ENCODE peak calls at places on chromosome 20, in seven cellular contexts. Z, L, K, Y, X, Q and M are unnamed samples.

GRCh38 chr20:5947276-5947675 is 3.1 kb downstream of the TRMT6 start:
- DNase-seq in Z (no peak), L (no peak), K (no peak), Y (no peak), X (no peak), Q (peak), M (peak)

GRCh38 chr20:8454137-8454712 is 322.2 kb downstream of the PLCB1 start:
- DNase-seq in Z (peak), L (no peak), K (peak), Y (no peak), X (no peak), Q (no peak), M (peak)

GRCh38 chr20:46021361-46022359 is 7.4 kb upstream of the SLC12A5 start:
- DNase-seq in Z (no peak), L (peak), K (peak), Y (no peak), X (no peak), Q (no peak), M (peak)

GRCh38 chr20:54044156-54044555 is 26.2 kb downstream of the BCAS1 start:
- DNase-seq in Z (peak), L (no peak), K (peak), Y (no peak), X (no peak), Q (no peak), M (peak)

GRCh38 chr20:38590682-38591483 is 9.9 kb downstream of the ADIG start:
- DNase-seq in Z (no peak), L (no peak), K (no peak), Y (no peak), X (no peak), Q (no peak), M (peak)

GRCh38 chr20:34956751-34957472 is 1.2 kb downstream of the MYH7B start:
- DNase-seq in Z (no peak), L (no peak), K (no peak), Y (peak), X (no peak), Q (no peak), M (no peak)

GRCh38 chr20:50379049-50379990 is 130.9 kb upstream of the PTPN1 start:
- DNase-seq in Z (peak), L (peak), K (peak), Y (peak), X (peak), Q (peak), M (peak)

GRCh38 chr20:59812286-59813125 is 120.9 kb downstream of the SYCP2 start:
- DNase-seq in Z (no peak), L (peak), K (no peak), Y (peak), X (peak), Q (no peak), M (no peak)

GRCh38 chr20:40265872-40266533 is 423.0 kb downstream of the MAFB start:
- DNase-seq in Z (no peak), L (no peak), K (peak), Y (no peak), X (no peak), Q (no peak), M (peak)

GRCh38 chr20:50083034-50083433 is 29.9 kb downstream of the UBE2V1 start:
- DNase-seq in Z (no peak), L (no peak), K (no peak), Y (no peak), X (no peak), Q (no peak), M (no peak)

GRCh38 chr20:12395404-12396159 is 477.9 kb downstream of the BTBD3 start:
- DNase-seq in Z (no peak), L (no peak), K (no peak), Y (no peak), X (no peak), Q (no peak), M (no peak)

GRCh38 chr20:17863577-17864292 is 104.9 kb downstream of the SNX5 start:
- DNase-seq in Z (peak), L (no peak), K (no peak), Y (no peak), X (peak), Q (no peak), M (no peak)

GRCh38 chr20:39874049-39874893 is 814.8 kb downstream of the MAFB start:
- DNase-seq in Z (peak), L (peak), K (peak), Y (no peak), X (peak), Q (peak), M (peak)

GRCh38 chr20:44643596-44644383 is 7.7 kb downstream of the ADA start:
- DNase-seq in Z (peak), L (no peak), K (peak), Y (no peak), X (peak), Q (peak), M (peak)

GRCh38 chr20:9015984-9016324 is 52.9 kb upstream of the PLCB4 start:
- DNase-seq in Z (peak), L (no peak), K (peak), Y (no peak), X (no peak), Q (no peak), M (peak)

GRCh38 chr20:45752747-45753146 is 30.6 kb downstream of the SPINT4 start:
- DNase-seq in Z (peak), L (no peak), K (no peak), Y (no peak), X (no peak), Q (no peak), M (no peak)

GRCh38 chr20:31740208-31740607 is 1.1 kb downstream of the TPX2 start:
- DNase-seq in Z (peak), L (no peak), K (peak), Y (no peak), X (no peak), Q (no peak), M (peak)
- H3K4me3 ChIP-seq in Z (peak), L (no peak), K (peak), Y (no peak), X (peak), Q (peak), M (peak)

GRCh38 chr20:63102720-63103375 is 96.1 kb upstream of the BHLHE23 start:
- DNase-seq in Z (no peak), L (peak), K (peak), Y (no peak), X (no peak), Q (peak), M (peak)

GRCh38 chr20:63103402-63104311 is 96.9 kb upstream of the BHLHE23 start:
- DNase-seq in Z (no peak), L (no peak), K (peak), Y (no peak), X (no peak), Q (no peak), M (no peak)

GRCh38 chr20:63100926-63101699 is 94.3 kb upstream of the BHLHE23 start:
- DNase-seq in Z (no peak), L (no peak), K (no peak), Y (peak), X (no peak), Q (no peak), M (no peak)

GRCh38 chr20:63100401-63100925 is 93.7 kb upstream of the BHLHE23 start:
- DNase-seq in Z (no peak), L (no peak), K (no peak), Y (peak), X (no peak), Q (no peak), M (no peak)

GRCh38 chr20:63101781-63102719 is 95.3 kb upstream of the BHLHE23 start:
- DNase-seq in Z (peak), L (peak), K (peak), Y (peak), X (peak), Q (no peak), M (peak)
- TF ChIP-seq CTCF in Z (no peak), L (no peak), K (no peak), Y (peak), X (no peak), Q (no peak), M (no peak)

GRCh38 chr20:61753987-61754956 is 311.4 kb downstream of the TAF4 start:
- DNase-seq in Z (no peak), L (no peak), K (no peak), Y (no peak), X (no peak), Q (no peak), M (no peak)
- H3K4me3 ChIP-seq in Z (peak), L (no peak), K (no peak), Y (no peak), X (no peak), Q (no peak), M (no peak)

GRCh38 chr20:47950103-47950502 is 164.8 kb upstream of the SULF2 start:
- DNase-seq in Z (peak), L (no peak), K (peak), Y (no peak), X (no peak), Q (peak), M (peak)
- TF ChIP-seq CTCF in Z (no peak), L (no peak), K (peak), Y (no peak), X (no peak), Q (no peak), M (peak)

GRCh38 chr20:47355489-47356219 is 845 bp downstream of the ZMYND8 start:
- DNase-seq in Z (no peak), L (peak), K (peak), Y (no peak), X (no peak), Q (no peak), M (no peak)
- H3K4me3 ChIP-seq in Z (peak), L (peak), K (peak), Y (peak), X (peak), Q (peak), M (peak)

DNA sequence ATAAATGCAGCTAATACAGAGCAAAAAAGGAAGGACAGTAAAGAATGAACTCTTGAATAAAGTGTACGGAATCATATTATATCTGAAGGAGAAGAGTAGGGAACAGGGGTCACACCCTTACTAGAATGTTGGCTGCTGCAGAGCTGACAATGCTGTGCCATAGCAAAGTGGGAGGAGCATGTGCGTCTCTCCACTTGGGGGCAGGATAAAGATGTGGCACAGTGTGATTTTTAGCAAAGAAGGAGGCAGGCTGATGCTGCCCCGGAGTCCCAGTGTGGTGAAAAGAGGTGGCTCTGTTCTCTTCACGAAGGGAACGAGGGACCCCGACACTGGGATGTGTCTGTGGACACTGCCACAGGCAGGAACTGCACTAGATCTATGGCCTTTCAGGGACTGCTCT is 67.5 kb downstream of the INSM1 start:
- DNase-seq in Z (no peak), L (peak), K (no peak), Y (no peak), X (no peak), Q (no peak), M (no peak)
- TF ChIP-seq CTCF in Z (no peak), L (peak), K (no peak), Y (no peak), X (peak), Q (peak), M (no peak)

GRCh38 chr20:845226-845868 is 11.8 kb downstream of the FAM110A start:
- DNase-seq in Z (no peak), L (no peak), K (no peak), Y (no peak), X (no peak), Q (no peak), M (no peak)
- H3K4me3 ChIP-seq in Z (no peak), L (peak), K (no peak), Y (peak), X (peak), Q (peak), M (no peak)